ENCODE peak calls at places on chromosomes 2 and 18, in six cellular contexts. One of them, this sample, is unnamed.
A peak's percentile ranks its signal among the peaks of the same experiment; 100 is the strongest.

GRCh38 chr2:219001577-219002394 is 8.6 kb upstream of the CRYBA2 start:
- DNase-seq in activated gamma-delta T cell: no peak
- DNase-seq in NCI-H748 treated with DMSO at 0.1 percent for 48 hours: peak; percentile 98
- DNase-seq in M059J: peak; percentile 15
- DNase-seq in thoracic aorta: no peak
- DNase-seq in NCI-H345: peak; percentile 99
- DNase-seq in this sample: peak; percentile 89

GRCh38 chr2:182360012-182360662 is 66.7 kb downstream of the PDE1A start:
- DNase-seq in activated gamma-delta T cell: no peak
- DNase-seq in NCI-H748 treated with DMSO at 0.1 percent for 48 hours: no peak
- DNase-seq in M059J: peak; percentile 12
- DNase-seq in thoracic aorta: peak; percentile 9
- DNase-seq in NCI-H345: no peak
- DNase-seq in this sample: no peak

GRCh38 chr2:10253596-10254372 is 48.9 kb upstream of the HPCAL1 start:
- DNase-seq in activated gamma-delta T cell: no peak
- DNase-seq in NCI-H748 treated with DMSO at 0.1 percent for 48 hours: no peak
- DNase-seq in M059J: no peak
- DNase-seq in thoracic aorta: no peak
- DNase-seq in NCI-H345: no peak
- DNase-seq in this sample: peak; percentile 65

GRCh38 chr2:38106420-38107182 is 30.6 kb upstream of the CYP1B1 start:
- DNase-seq in activated gamma-delta T cell: no peak
- DNase-seq in NCI-H748 treated with DMSO at 0.1 percent for 48 hours: no peak
- DNase-seq in M059J: peak; percentile 87
- DNase-seq in thoracic aorta: no peak
- DNase-seq in NCI-H345: no peak
- DNase-seq in this sample: peak; percentile 82

GRCh38 chr2:47561906-47562305 is 158.9 kb downstream of the MSH2 start:
- DNase-seq in activated gamma-delta T cell: no peak
- DNase-seq in NCI-H748 treated with DMSO at 0.1 percent for 48 hours: no peak
- DNase-seq in M059J: no peak
- DNase-seq in thoracic aorta: no peak
- DNase-seq in NCI-H345: no peak
- DNase-seq in this sample: peak; percentile 54

GRCh38 chr2:20563833-20564232 is 87.1 kb downstream of the HS1BP3 start:
- DNase-seq in activated gamma-delta T cell: no peak
- DNase-seq in NCI-H748 treated with DMSO at 0.1 percent for 48 hours: no peak
- DNase-seq in M059J: peak; percentile 84
- DNase-seq in thoracic aorta: no peak
- DNase-seq in NCI-H345: no peak
- DNase-seq in this sample: peak; percentile 42

GRCh38 chr18:6712401-6712800 is 17.1 kb upstream of the ARHGAP28 start:
- DNase-seq in activated gamma-delta T cell: no peak
- DNase-seq in NCI-H748 treated with DMSO at 0.1 percent for 48 hours: no peak
- DNase-seq in M059J: no peak
- DNase-seq in thoracic aorta: no peak
- DNase-seq in NCI-H345: no peak
- DNase-seq in this sample: peak; percentile 51

GRCh38 chr2:9002637-9003365 is 683 bp downstream of the MBOAT2 start:
- DNase-seq in activated gamma-delta T cell: peak; percentile 15
- DNase-seq in NCI-H748 treated with DMSO at 0.1 percent for 48 hours: peak; percentile 33
- DNase-seq in M059J: peak; percentile 49
- DNase-seq in thoracic aorta: no peak
- DNase-seq in NCI-H345: peak; percentile 50
- DNase-seq in this sample: peak; percentile 76

GRCh38 chr2:139033300-139033699 is 253.1 kb upstream of the NXPH2 start:
- DNase-seq in activated gamma-delta T cell: no peak
- DNase-seq in NCI-H748 treated with DMSO at 0.1 percent for 48 hours: no peak
- DNase-seq in M059J: peak; percentile 34
- DNase-seq in thoracic aorta: no peak
- DNase-seq in NCI-H345: no peak
- DNase-seq in this sample: no peak

GRCh38 chr2:240687045-240687740 is 4.5 kb upstream of the AQP12A start:
- DNase-seq in activated gamma-delta T cell: no peak
- DNase-seq in NCI-H748 treated with DMSO at 0.1 percent for 48 hours: no peak
- DNase-seq in M059J: no peak
- DNase-seq in thoracic aorta: no peak
- DNase-seq in NCI-H345: no peak
- DNase-seq in this sample: no peak

GRCh38 chr2:239261336-239261735 is 139.5 kb downstream of the HDAC4 start:
- DNase-seq in activated gamma-delta T cell: no peak
- DNase-seq in NCI-H748 treated with DMSO at 0.1 percent for 48 hours: no peak
- DNase-seq in M059J: no peak
- DNase-seq in thoracic aorta: no peak
- DNase-seq in NCI-H345: no peak
- DNase-seq in this sample: no peak

GRCh38 chr2:41854227-41854626 is 193.6 kb upstream of the PKDCC start:
- DNase-seq in activated gamma-delta T cell: no peak
- DNase-seq in NCI-H748 treated with DMSO at 0.1 percent for 48 hours: no peak
- DNase-seq in M059J: peak; percentile 14
- DNase-seq in thoracic aorta: no peak
- DNase-seq in NCI-H345: no peak
- DNase-seq in this sample: no peak

GRCh38 chr2:2253139-2254016 is 77.7 kb downstream of the MYT1L start:
- DNase-seq in activated gamma-delta T cell: no peak
- DNase-seq in NCI-H748 treated with DMSO at 0.1 percent for 48 hours: no peak
- DNase-seq in M059J: peak; percentile 5
- DNase-seq in thoracic aorta: no peak
- DNase-seq in NCI-H345: no peak
- DNase-seq in this sample: no peak

GRCh38 chr2:66440692-66441091 is 5.8 kb downstream of the MEIS1 start:
- DNase-seq in activated gamma-delta T cell: no peak
- DNase-seq in NCI-H748 treated with DMSO at 0.1 percent for 48 hours: no peak
- DNase-seq in M059J: no peak
- DNase-seq in thoracic aorta: no peak
- DNase-seq in NCI-H345: no peak
- DNase-seq in this sample: peak; percentile 63

GRCh38 chr2:51410351-51410750 is 378.4 kb upstream of the NRXN1 start:
- DNase-seq in activated gamma-delta T cell: no peak
- DNase-seq in NCI-H748 treated with DMSO at 0.1 percent for 48 hours: no peak
- DNase-seq in M059J: no peak
- DNase-seq in thoracic aorta: no peak
- DNase-seq in NCI-H345: no peak
- DNase-seq in this sample: no peak

GRCh38 chr18:22348521-22349316 is 69.0 kb downstream of the CTAGE1 start:
- DNase-seq in activated gamma-delta T cell: peak; percentile 9
- DNase-seq in NCI-H748 treated with DMSO at 0.1 percent for 48 hours: no peak
- DNase-seq in M059J: peak; percentile 88
- DNase-seq in thoracic aorta: no peak
- DNase-seq in NCI-H345: no peak
- DNase-seq in this sample: peak; percentile 86

GRCh38 chr2:234275515-234275914 is 221.4 kb downstream of the ARL4C start:
- DNase-seq in activated gamma-delta T cell: no peak
- DNase-seq in NCI-H748 treated with DMSO at 0.1 percent for 48 hours: no peak
- DNase-seq in M059J: no peak
- DNase-seq in thoracic aorta: no peak
- DNase-seq in NCI-H345: peak; percentile 83
- DNase-seq in this sample: no peak

GRCh38 chr18:51137051-51137729 is 60.3 kb downstream of the MEX3C start:
- DNase-seq in activated gamma-delta T cell: no peak
- DNase-seq in NCI-H748 treated with DMSO at 0.1 percent for 48 hours: no peak
- DNase-seq in M059J: peak; percentile 63
- DNase-seq in thoracic aorta: no peak
- DNase-seq in NCI-H345: no peak
- DNase-seq in this sample: no peak

GRCh38 chr2:71511776-71512175 is 58.4 kb downstream of the DYSF start:
- DNase-seq in activated gamma-delta T cell: no peak
- DNase-seq in NCI-H748 treated with DMSO at 0.1 percent for 48 hours: no peak
- DNase-seq in M059J: no peak
- DNase-seq in thoracic aorta: no peak
- DNase-seq in NCI-H345: no peak
- DNase-seq in this sample: no peak

GRCh38 chr2:136235451-136236418 is 117.8 kb upstream of the CXCR4 start:
- DNase-seq in activated gamma-delta T cell: no peak
- DNase-seq in NCI-H748 treated with DMSO at 0.1 percent for 48 hours: no peak
- DNase-seq in M059J: peak; percentile 95
- DNase-seq in thoracic aorta: no peak
- DNase-seq in NCI-H345: no peak
- DNase-seq in this sample: no peak

GRCh38 chr2:232028631-232029030 is 67.1 kb downstream of the DIS3L2 start:
- DNase-seq in activated gamma-delta T cell: no peak
- DNase-seq in NCI-H748 treated with DMSO at 0.1 percent for 48 hours: no peak
- DNase-seq in M059J: peak; percentile 24
- DNase-seq in thoracic aorta: no peak
- DNase-seq in NCI-H345: no peak
- DNase-seq in this sample: no peak

GRCh38 chr18:53687002-53687401 is 537.5 kb downstream of the MBD2 start:
- DNase-seq in activated gamma-delta T cell: no peak
- DNase-seq in NCI-H748 treated with DMSO at 0.1 percent for 48 hours: no peak
- DNase-seq in M059J: peak; percentile 0
- DNase-seq in thoracic aorta: no peak
- DNase-seq in NCI-H345: no peak
- DNase-seq in this sample: no peak

GRCh38 chr2:216341151-216341550 is 31.1 kb downstream of the MARCHF4 start:
- DNase-seq in activated gamma-delta T cell: no peak
- DNase-seq in NCI-H748 treated with DMSO at 0.1 percent for 48 hours: peak; percentile 3
- DNase-seq in M059J: no peak
- DNase-seq in thoracic aorta: no peak
- DNase-seq in NCI-H345: peak; percentile 43
- DNase-seq in this sample: no peak

GRCh38 chr2:27078267-27079194 is at the start of gene EMILIN1:
- DNase-seq in activated gamma-delta T cell: no peak
- DNase-seq in NCI-H748 treated with DMSO at 0.1 percent for 48 hours: no peak
- DNase-seq in M059J: peak; percentile 8
- DNase-seq in thoracic aorta: peak; percentile 81
- DNase-seq in NCI-H345: no peak
- DNase-seq in this sample: peak; percentile 67